ENCODE peak calls at places on chromosomes 1 and 21, in five cellular contexts. P is fibroblast of lung, U is germinal center, F is nucleus accumbens, W is cardiac fibroblast. L is an unnamed sample.

GRCh38 chr1:3127738-3128137 is 58.7 kb downstream of the PRDM16 start:
- DNase-seq in P (no peak), U (no peak), F (peak), W (no peak), L (no peak)

GRCh38 chr1:9618912-9619679 is 30.4 kb downstream of the TMEM201 start:
- DNase-seq in P (no peak), U (no peak), F (no peak), W (no peak), L (no peak)

GRCh38 chr1:184152502-184152901 is 101.0 kb downstream of the TSEN15 start:
- DNase-seq in P (peak), U (no peak), F (no peak), W (peak), L (no peak)

GRCh38 chr1:100277866-100278265 is 11.8 kb downstream of the RTCA start:
- DNase-seq in P (no peak), U (no peak), F (no peak), W (no peak), L (peak)

GRCh38 chr1:184635347-184636155 is 119.1 kb downstream of the EDEM3 start:
- DNase-seq in P (no peak), U (no peak), F (no peak), W (no peak), L (no peak)

GRCh38 chr1:116886532-116886931 is 23.2 kb upstream of the PTGFRN start:
- DNase-seq in P (peak), U (no peak), F (no peak), W (peak), L (no peak)

GRCh38 chr1:191174298-191174697 is 696.6 kb upstream of the BRINP3 start:
- DNase-seq in P (no peak), U (no peak), F (no peak), W (peak), L (peak)

GRCh38 chr1:94806451-94806861 is 13.7 kb upstream of the SLC44A3 start:
- DNase-seq in P (peak), U (no peak), F (no peak), W (peak), L (no peak)

GRCh38 chr1:15668089-15668754 is 15.9 kb upstream of the PLEKHM2 start:
- DNase-seq in P (no peak), U (no peak), F (no peak), W (no peak), L (no peak)

GRCh38 chr1:181119076-181119989 is 30.8 kb downstream of the IER5 start:
- DNase-seq in P (no peak), U (no peak), F (no peak), W (no peak), L (no peak)

GRCh38 chr1:239757711-239758110 is 334.0 kb upstream of the FMN2 start:
- DNase-seq in P (peak), U (no peak), F (no peak), W (no peak), L (no peak)

GRCh38 chr1:93708734-93709481 is 27.3 kb upstream of the BCAR3 start:
- DNase-seq in P (no peak), U (no peak), F (no peak), W (peak), L (no peak)

GRCh38 chr21:36247316-36247715 is 72.7 kb upstream of the MORC3 start:
- DNase-seq in P (peak), U (no peak), F (no peak), W (no peak), L (no peak)

GRCh38 chr1:24557711-24558121 is 1.8 kb downstream of the NCMAP start:
- DNase-seq in P (no peak), U (no peak), F (no peak), W (no peak), L (peak)

GRCh38 chr1:220123889-220124288 is 30.0 kb downstream of the IARS2 start:
- DNase-seq in P (no peak), U (no peak), F (no peak), W (no peak), L (peak)

GRCh38 chr1:147079400-147080012 is 92.8 kb downstream of the PRKAB2 start:
- DNase-seq in P (no peak), U (no peak), F (no peak), W (no peak), L (no peak)

GRCh38 chr1:91502882-91503184 is 2.2 kb downstream of the CDC7 start:
- DNase-seq in P (peak), U (no peak), F (no peak), W (peak), L (no peak)

GRCh38 chr1:58763214-58763613 is 20.6 kb downstream of the JUN start:
- DNase-seq in P (peak), U (no peak), F (no peak), W (peak), L (no peak)

GRCh38 chr1:16720403-16721223 is 19.7 kb upstream of the RNU1-4 start:
- DNase-seq in P (no peak), U (peak), F (no peak), W (no peak), L (no peak)

GRCh38 chr1:235511470-235512240 is 7.4 kb upstream of the B3GALNT2 start:
- DNase-seq in P (peak), U (no peak), F (no peak), W (peak), L (no peak)

GRCh38 chr1:82565146-82565545 is 764.4 kb downstream of the ADGRL2 start:
- DNase-seq in P (peak), U (no peak), F (no peak), W (peak), L (no peak)

GRCh38 chr1:118333601-118334241 is 148.7 kb upstream of the SPAG17 start:
- DNase-seq in P (peak), U (no peak), F (no peak), W (no peak), L (no peak)